ENCODE peak calls at places on chromosomes 16 and 17, in five cellular contexts. One of them, this sample, is unnamed.
A peak's percentile ranks its signal among the peaks of the same experiment; 100 is the strongest.

GRCh38 chr16:50081428-50082018 is 15.8 kb downstream of the HEATR3 start:
- DNase-seq in mesenchymal stem cell: no peak
- DNase-seq in substantia nigra: no peak
- DNase-seq in lower lobe of right lung: no peak
- DNase-seq in mammary epithelial cell: no peak
- DNase-seq in this sample: no peak

GRCh38 chr16:75927824-75928223 is 201.5 kb upstream of the CPHXL start:
- DNase-seq in mesenchymal stem cell: no peak
- DNase-seq in substantia nigra: no peak
- DNase-seq in lower lobe of right lung: no peak
- DNase-seq in mammary epithelial cell: no peak
- DNase-seq in this sample: no peak

GRCh38 chr16:53435066-53435688 is 906 bp downstream of the RBL2 start:
- DNase-seq in mesenchymal stem cell: peak; percentile 95
- DNase-seq in substantia nigra: peak; percentile 66
- DNase-seq in lower lobe of right lung: peak; percentile 74
- DNase-seq in mammary epithelial cell: peak; percentile 83
- DNase-seq in this sample: peak; percentile 45

GRCh38 chr16:56629531-56629930 is 2.9 kb upstream of the MT1M start:
- DNase-seq in mesenchymal stem cell: no peak
- DNase-seq in substantia nigra: no peak
- DNase-seq in lower lobe of right lung: no peak
- DNase-seq in mammary epithelial cell: no peak
- DNase-seq in this sample: no peak

GRCh38 chr16:66382966-66383299 is 16.4 kb downstream of the CDH5 start:
- DNase-seq in mesenchymal stem cell: peak; percentile 80
- DNase-seq in substantia nigra: no peak
- DNase-seq in lower lobe of right lung: no peak
- DNase-seq in mammary epithelial cell: peak; percentile 79
- DNase-seq in this sample: no peak

GRCh38 chr16:85535352-85536072 is 77.6 kb upstream of the GSE1 start:
- DNase-seq in mesenchymal stem cell: peak; percentile 37
- DNase-seq in substantia nigra: no peak
- DNase-seq in lower lobe of right lung: no peak
- DNase-seq in mammary epithelial cell: no peak
- DNase-seq in this sample: no peak

GRCh38 chr17:8155341-8156173 is 3.4 kb upstream of the PER1 start:
- DNase-seq in mesenchymal stem cell: no peak
- DNase-seq in substantia nigra: peak; percentile 49
- DNase-seq in lower lobe of right lung: peak; percentile 45
- DNase-seq in mammary epithelial cell: no peak
- DNase-seq in this sample: no peak

GRCh38 chr16:69861276-69862030 is 89.7 kb upstream of the CLEC18A start:
- DNase-seq in mesenchymal stem cell: peak; percentile 63
- DNase-seq in substantia nigra: no peak
- DNase-seq in lower lobe of right lung: no peak
- DNase-seq in mammary epithelial cell: no peak
- DNase-seq in this sample: no peak

GRCh38 chr16:10871157-10871991 is 5.6 kb upstream of the CIITA start:
- DNase-seq in mesenchymal stem cell: peak; percentile 62
- DNase-seq in substantia nigra: no peak
- DNase-seq in lower lobe of right lung: peak; percentile 83
- DNase-seq in mammary epithelial cell: peak; percentile 84
- DNase-seq in this sample: no peak

GRCh38 chr16:88638323-88639230 is at the start of gene IL17C:
- DNase-seq in mesenchymal stem cell: no peak
- DNase-seq in substantia nigra: no peak
- DNase-seq in lower lobe of right lung: no peak
- DNase-seq in mammary epithelial cell: peak; percentile 35
- DNase-seq in this sample: no peak

GRCh38 chr16:12245923-12246290 is 269.4 kb downstream of the SNX29 start:
- DNase-seq in mesenchymal stem cell: no peak
- DNase-seq in substantia nigra: no peak
- DNase-seq in lower lobe of right lung: no peak
- DNase-seq in mammary epithelial cell: no peak
- DNase-seq in this sample: no peak

GRCh38 chr16:88437367-88437964 is 15.6 kb upstream of the ZFPM1 start:
- DNase-seq in mesenchymal stem cell: no peak
- DNase-seq in substantia nigra: no peak
- DNase-seq in lower lobe of right lung: peak; percentile 69
- DNase-seq in mammary epithelial cell: peak; percentile 36
- DNase-seq in this sample: peak; percentile 55

GRCh38 chr17:77346765-77347164 is 206.0 kb downstream of the SEC14L1 start:
- DNase-seq in mesenchymal stem cell: no peak
- DNase-seq in substantia nigra: no peak
- DNase-seq in lower lobe of right lung: no peak
- DNase-seq in mammary epithelial cell: no peak
- DNase-seq in this sample: no peak

GRCh38 chr17:27153005-27153404 is 140.9 kb upstream of the WSB1 start:
- DNase-seq in mesenchymal stem cell: no peak
- DNase-seq in substantia nigra: no peak
- DNase-seq in lower lobe of right lung: no peak
- DNase-seq in mammary epithelial cell: no peak
- DNase-seq in this sample: peak; percentile 24

GRCh38 chr17:65559802-65560627 is 1.4 kb downstream of the AXIN2 start:
- DNase-seq in mesenchymal stem cell: no peak
- DNase-seq in substantia nigra: no peak
- DNase-seq in lower lobe of right lung: peak; percentile 61
- DNase-seq in mammary epithelial cell: no peak
- DNase-seq in this sample: no peak

GRCh38 chr16:68235105-68235881 is 634 bp downstream of the ESRP2 start:
- DNase-seq in mesenchymal stem cell: no peak
- DNase-seq in substantia nigra: no peak
- DNase-seq in lower lobe of right lung: peak; percentile 73
- DNase-seq in mammary epithelial cell: peak; percentile 75
- DNase-seq in this sample: no peak

GRCh38 chr17:68101075-68101991 is 65.8 kb downstream of the KPNA2 start:
- DNase-seq in mesenchymal stem cell: peak; percentile 93
- DNase-seq in substantia nigra: peak; percentile 76
- DNase-seq in lower lobe of right lung: peak; percentile 97
- DNase-seq in mammary epithelial cell: peak; percentile 88
- DNase-seq in this sample: peak; percentile 63

GRCh38 chr17:42679492-42680330 is 1.9 kb downstream of the CCR10 start:
- DNase-seq in mesenchymal stem cell: peak; percentile 86
- DNase-seq in substantia nigra: peak; percentile 57
- DNase-seq in lower lobe of right lung: peak; percentile 89
- DNase-seq in mammary epithelial cell: peak; percentile 70
- DNase-seq in this sample: peak; percentile 37

GRCh38 chr16:81583893-81584705 is 139.5 kb downstream of the CMIP start:
- DNase-seq in mesenchymal stem cell: peak; percentile 78
- DNase-seq in substantia nigra: no peak
- DNase-seq in lower lobe of right lung: peak; percentile 73
- DNase-seq in mammary epithelial cell: peak; percentile 79
- DNase-seq in this sample: no peak

GRCh38 chr17:66580601-66581385 is 254.1 kb upstream of the CACNG5 start:
- DNase-seq in mesenchymal stem cell: peak; percentile 97
- DNase-seq in substantia nigra: no peak
- DNase-seq in lower lobe of right lung: no peak
- DNase-seq in mammary epithelial cell: no peak
- DNase-seq in this sample: no peak

GRCh38 chr16:65770752-65771151 is 595.7 kb upstream of the CDH5 start:
- DNase-seq in mesenchymal stem cell: no peak
- DNase-seq in substantia nigra: no peak
- DNase-seq in lower lobe of right lung: no peak
- DNase-seq in mammary epithelial cell: peak; percentile 6
- DNase-seq in this sample: no peak

GRCh38 chr17:80637286-80637703 is 92.7 kb downstream of the RPTOR start:
- DNase-seq in mesenchymal stem cell: no peak
- DNase-seq in substantia nigra: no peak
- DNase-seq in lower lobe of right lung: no peak
- DNase-seq in mammary epithelial cell: no peak
- DNase-seq in this sample: no peak

GRCh38 chr17:3927628-3928010 is 11.4 kb upstream of the P2RX1 start:
- DNase-seq in mesenchymal stem cell: no peak
- DNase-seq in substantia nigra: no peak
- DNase-seq in lower lobe of right lung: no peak
- DNase-seq in mammary epithelial cell: no peak
- DNase-seq in this sample: no peak

GRCh38 chr17:64032081-64032480 is 11.6 kb upstream of the ICAM2 start:
- DNase-seq in mesenchymal stem cell: no peak
- DNase-seq in substantia nigra: no peak
- DNase-seq in lower lobe of right lung: no peak
- DNase-seq in mammary epithelial cell: peak; percentile 60
- DNase-seq in this sample: no peak

GRCh38 chr17:61490540-61490975 is 38.3 kb downstream of the TBX4 start:
- DNase-seq in mesenchymal stem cell: peak; percentile 85
- DNase-seq in substantia nigra: no peak
- DNase-seq in lower lobe of right lung: no peak
- DNase-seq in mammary epithelial cell: peak; percentile 89
- DNase-seq in this sample: peak; percentile 48

GRCh38 chr16:23683487-23683886 is 4.8 kb downstream of the PLK1 start:
- DNase-seq in mesenchymal stem cell: no peak
- DNase-seq in substantia nigra: no peak
- DNase-seq in lower lobe of right lung: no peak
- DNase-seq in mammary epithelial cell: no peak
- DNase-seq in this sample: no peak

GRCh38 chr17:57512258-57512657 is 232.8 kb downstream of the CCDC182 start:
- DNase-seq in mesenchymal stem cell: no peak
- DNase-seq in substantia nigra: no peak
- DNase-seq in lower lobe of right lung: no peak
- DNase-seq in mammary epithelial cell: no peak
- DNase-seq in this sample: no peak

GRCh38 chr17:57514614-57515013 is 230.5 kb downstream of the CCDC182 start:
- DNase-seq in mesenchymal stem cell: no peak
- DNase-seq in substantia nigra: no peak
- DNase-seq in lower lobe of right lung: no peak
- DNase-seq in mammary epithelial cell: peak; percentile 57
- DNase-seq in this sample: no peak

GRCh38 chr17:57507828-57508227 is 237.3 kb downstream of the CCDC182 start:
- DNase-seq in mesenchymal stem cell: no peak
- DNase-seq in substantia nigra: no peak
- DNase-seq in lower lobe of right lung: no peak
- DNase-seq in mammary epithelial cell: no peak
- DNase-seq in this sample: no peak

GRCh38 chr17:57508706-57509105 is 236.4 kb downstream of the CCDC182 start:
- DNase-seq in mesenchymal stem cell: no peak
- DNase-seq in substantia nigra: no peak
- DNase-seq in lower lobe of right lung: no peak
- DNase-seq in mammary epithelial cell: no peak
- DNase-seq in this sample: no peak

GRCh38 chr17:57511475-57512123 is 233.5 kb downstream of the CCDC182 start:
- DNase-seq in mesenchymal stem cell: no peak
- DNase-seq in substantia nigra: no peak
- DNase-seq in lower lobe of right lung: no peak
- DNase-seq in mammary epithelial cell: no peak
- DNase-seq in this sample: no peak
- H3K27ac ChIP-seq in mesenchymal stem cell: no peak overlapping the region
- H3K27ac ChIP-seq in substantia nigra: no peak overlapping the region
- H3K27ac ChIP-seq in lower lobe of right lung: no peak overlapping the region
- H3K27ac ChIP-seq in mammary epithelial cell: no peak overlapping the region
- H3K27ac ChIP-seq in this sample: peak overlapping the region; percentile 34

GRCh38 chr16:80259289-80259805 is 281.4 kb upstream of the DYNLRB2 start:
- DNase-seq in mesenchymal stem cell: no peak
- DNase-seq in substantia nigra: no peak
- DNase-seq in lower lobe of right lung: no peak
- DNase-seq in mammary epithelial cell: no peak
- DNase-seq in this sample: no peak

GRCh38 chr16:80258407-80258806 is 282.4 kb upstream of the DYNLRB2 start:
- DNase-seq in mesenchymal stem cell: no peak
- DNase-seq in substantia nigra: no peak
- DNase-seq in lower lobe of right lung: no peak
- DNase-seq in mammary epithelial cell: no peak
- DNase-seq in this sample: no peak

GRCh38 chr16:80250376-80250775 is 290.4 kb upstream of the DYNLRB2 start:
- DNase-seq in mesenchymal stem cell: no peak
- DNase-seq in substantia nigra: no peak
- DNase-seq in lower lobe of right lung: no peak
- DNase-seq in mammary epithelial cell: no peak
- DNase-seq in this sample: no peak

GRCh38 chr16:80253741-80254140 is 287.1 kb upstream of the DYNLRB2 start:
- DNase-seq in mesenchymal stem cell: no peak
- DNase-seq in substantia nigra: no peak
- DNase-seq in lower lobe of right lung: no peak
- DNase-seq in mammary epithelial cell: no peak
- DNase-seq in this sample: no peak

GRCh38 chr16:80254970-80255369 is 285.8 kb upstream of the DYNLRB2 start:
- DNase-seq in mesenchymal stem cell: no peak
- DNase-seq in substantia nigra: no peak
- DNase-seq in lower lobe of right lung: no peak
- DNase-seq in mammary epithelial cell: no peak
- DNase-seq in this sample: no peak
- H3K27ac ChIP-seq in mesenchymal stem cell: no peak overlapping the region
- H3K27ac ChIP-seq in substantia nigra: no peak overlapping the region
- H3K27ac ChIP-seq in lower lobe of right lung: no peak overlapping the region
- H3K27ac ChIP-seq in mammary epithelial cell: no peak overlapping the region
- H3K27ac ChIP-seq in this sample: no peak overlapping the region

GRCh38 chr16:14121872-14122271 is 50.8 kb downstream of the MRTFB start:
- DNase-seq in mesenchymal stem cell: no peak
- DNase-seq in substantia nigra: no peak
- DNase-seq in lower lobe of right lung: no peak
- DNase-seq in mammary epithelial cell: no peak
- DNase-seq in this sample: no peak

GRCh38 chr16:14119799-14120198 is 48.7 kb downstream of the MRTFB start:
- DNase-seq in mesenchymal stem cell: no peak
- DNase-seq in substantia nigra: no peak
- DNase-seq in lower lobe of right lung: no peak
- DNase-seq in mammary epithelial cell: no peak
- DNase-seq in this sample: no peak

GRCh38 chr16:14120335-14120734 is 49.2 kb downstream of the MRTFB start:
- DNase-seq in mesenchymal stem cell: no peak
- DNase-seq in substantia nigra: no peak
- DNase-seq in lower lobe of right lung: no peak
- DNase-seq in mammary epithelial cell: no peak
- DNase-seq in this sample: no peak

GRCh38 chr16:14125030-14125681 is 54.0 kb downstream of the MRTFB start:
- DNase-seq in mesenchymal stem cell: no peak
- DNase-seq in substantia nigra: no peak
- DNase-seq in lower lobe of right lung: no peak
- DNase-seq in mammary epithelial cell: no peak
- DNase-seq in this sample: no peak

GRCh38 chr16:14121135-14121534 is 50.0 kb downstream of the MRTFB start:
- DNase-seq in mesenchymal stem cell: no peak
- DNase-seq in substantia nigra: no peak
- DNase-seq in lower lobe of right lung: no peak
- DNase-seq in mammary epithelial cell: no peak
- DNase-seq in this sample: no peak
- H3K27ac ChIP-seq in mesenchymal stem cell: no peak overlapping the region
- H3K27ac ChIP-seq in substantia nigra: no peak overlapping the region
- H3K27ac ChIP-seq in lower lobe of right lung: no peak overlapping the region
- H3K27ac ChIP-seq in mammary epithelial cell: no peak overlapping the region
- H3K27ac ChIP-seq in this sample: no peak overlapping the region

GRCh38 chr17:7046127-7046724 is 2.3 kb upstream of the SLC16A11 start:
- DNase-seq in mesenchymal stem cell: peak; percentile 63
- DNase-seq in substantia nigra: no peak
- DNase-seq in lower lobe of right lung: peak; percentile 92
- DNase-seq in mammary epithelial cell: peak; percentile 84
- DNase-seq in this sample: peak; percentile 13
- H3K27ac ChIP-seq in mesenchymal stem cell: no peak overlapping the region
- H3K27ac ChIP-seq in substantia nigra: no peak overlapping the region
- H3K27ac ChIP-seq in lower lobe of right lung: peak overlapping the region; percentile 85
- H3K27ac ChIP-seq in mammary epithelial cell: peak overlapping the region; percentile 73
- H3K27ac ChIP-seq in this sample: peak overlapping the region; percentile 2

This sample was measured in caudate nucleus.